ENCODE peak calls at places on chromosomes 11 and 22, in four cellular contexts. I is tibial nerve, L is right lobe of liver, Q is epithelial cell of esophagus. G is an unnamed sample.

GRCh38 chr11:125343086-125343731 is 152.9 kb downstream of the FEZ1 start:
- DNase-seq in L (no peak), Q (no peak), I (no peak), G (no peak)

GRCh38 chr11:73245461-73245860 is 26.7 kb upstream of the P2RY6 start:
- DNase-seq in I (no peak), L (no peak), Q (no peak), G (no peak)

GRCh38 chr22:49262167-49262566 is 565.5 kb downstream of the BRD1 start:
- DNase-seq in I (no peak), L (peak), Q (no peak), G (no peak)

GRCh38 chr22:25101986-25102385 is 97.7 kb upstream of the CRYBB3 start:
- DNase-seq in Q (no peak), I (no peak), L (no peak), G (no peak)

GRCh38 chr11:36540998-36541397 is 26.8 kb upstream of the RAG1 start:
- DNase-seq in I (no peak), L (peak), Q (peak), G (no peak)

GRCh38 chr22:23094695-23095466 is 24.6 kb downstream of the GNAZ start:
- DNase-seq in L (no peak), I (no peak), Q (no peak), G (no peak)

GRCh38 chr11:109303342-109303741 is 118.6 kb upstream of the C11orf87 start:
- DNase-seq in I (no peak), L (no peak), Q (peak), G (no peak)

GRCh38 chr11:60867871-60868681 is 734 bp downstream of the ZP1 start:
- DNase-seq in Q (no peak), I (no peak), L (no peak), G (no peak)

GRCh38 chr11:128503231-128503991 is 83.9 kb downstream of the ETS1 start:
- DNase-seq in L (no peak), I (no peak), Q (peak), G (no peak)

GRCh38 chr11:76632492-76632891 is 38.1 kb downstream of the LRRC32 start:
- DNase-seq in Q (no peak), L (no peak), I (no peak), G (no peak)

DNA sequence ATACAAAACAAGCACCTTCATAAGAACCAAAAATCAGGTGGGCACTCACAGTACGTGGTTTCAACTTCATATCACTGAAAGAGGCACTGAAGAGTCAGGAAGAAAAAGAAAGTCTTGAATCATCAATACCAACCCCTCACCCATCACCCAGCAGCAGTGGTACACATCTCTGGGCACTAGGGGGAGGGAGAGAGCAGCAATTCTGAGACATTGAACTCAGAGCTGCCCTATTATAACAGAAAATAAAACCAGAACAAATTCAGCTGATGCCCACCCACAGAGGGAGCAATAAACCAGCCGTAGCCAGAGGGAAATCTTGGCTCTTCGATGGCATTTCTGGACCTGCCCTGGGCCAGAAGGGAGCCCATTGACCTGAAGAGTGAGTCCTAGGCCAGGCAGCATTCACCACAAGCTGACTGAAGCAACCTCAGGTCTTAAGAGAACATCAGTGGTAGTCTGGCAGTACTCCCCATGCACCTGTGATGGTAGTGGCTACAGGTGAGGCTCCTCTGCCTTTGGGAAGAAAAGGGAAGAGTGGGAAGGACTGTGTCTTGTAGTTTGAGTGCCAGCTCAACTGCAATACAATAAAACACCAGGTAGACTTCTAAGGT is 42.2 kb upstream of the FAM181B start:
- DNase-seq in Q (peak), L (no peak), I (peak), G (no peak)
- TF ChIP-seq CTCF in Q (peak), L (peak), I (no peak), G (peak)

DNA sequence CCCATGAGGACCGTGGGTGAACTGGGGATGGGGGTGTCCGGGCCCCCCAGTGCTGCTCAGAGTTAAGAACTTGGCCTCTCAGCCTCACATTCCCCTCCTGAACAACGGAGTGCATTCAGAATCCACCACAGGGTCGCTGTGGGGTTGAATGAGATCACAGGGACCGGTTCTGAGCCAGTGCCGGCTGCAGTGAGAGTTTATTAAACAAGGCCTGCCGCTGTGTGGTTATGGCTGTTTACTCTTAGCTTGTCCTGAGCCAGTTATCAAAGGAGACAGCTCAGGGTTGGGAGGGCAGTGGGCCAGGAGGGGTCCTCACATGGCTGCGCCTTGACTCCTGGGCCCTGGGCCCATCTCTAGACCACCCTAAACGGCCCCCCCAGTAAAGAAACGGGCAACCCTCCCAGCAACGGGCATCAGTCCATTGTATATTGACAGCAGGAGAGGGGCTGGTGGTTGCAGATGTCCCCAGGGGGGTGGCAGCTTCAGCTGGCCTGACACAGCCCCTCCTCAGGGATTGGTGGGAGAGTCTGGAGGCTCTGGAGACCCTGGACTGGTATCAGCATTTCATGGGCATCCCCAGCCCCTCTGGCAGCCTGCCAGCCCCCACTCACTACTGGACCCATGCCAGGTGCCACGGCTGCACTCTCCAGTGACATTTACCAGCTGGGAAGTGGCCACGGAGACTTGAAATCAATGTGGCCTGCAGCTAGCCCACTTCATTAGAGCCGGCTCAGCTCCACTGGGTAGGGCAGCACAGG is 15.1 kb upstream of the CABP7 start:
- DNase-seq in L (no peak), Q (no peak), I (peak), G (no peak)
- TF ChIP-seq CTCF in L (no peak), Q (no peak), I (no peak), G (no peak)

GRCh38 chr11:66561178-66561974 is 7.0 kb downstream of the CTSF start:
- DNase-seq in I (no peak), Q (no peak), L (no peak), G (no peak)
- TF ChIP-seq CTCF in I (no peak), Q (no peak), L (no peak), G (no peak)

GRCh38 chr11:27304514-27304913 is 58.5 kb downstream of the CCDC34 start:
- DNase-seq in Q (no peak), L (no peak), I (no peak), G (no peak)
- TF ChIP-seq CTCF in Q (no peak), L (no peak), I (no peak), G (no peak)

DNA sequence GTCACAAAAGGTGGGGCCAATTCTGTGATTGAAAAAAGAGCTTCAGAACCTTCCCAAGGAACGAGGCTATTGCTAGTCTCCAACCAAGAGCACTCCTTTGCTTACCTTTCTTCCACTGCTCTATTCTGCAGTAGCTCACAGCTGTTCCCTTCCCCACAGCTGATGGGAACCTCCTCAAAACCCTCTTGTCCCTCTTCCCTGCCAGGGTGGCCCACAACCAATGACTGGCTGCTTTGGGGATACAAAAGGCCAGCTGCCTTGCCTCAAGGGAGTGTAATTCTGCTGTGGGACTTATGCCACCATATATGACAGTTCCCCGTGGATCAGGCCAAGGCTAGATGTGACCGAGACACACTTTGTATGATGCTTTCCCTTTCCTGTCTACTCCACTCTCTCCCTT is 15.0 kb downstream of the KCNE3 start:
- DNase-seq in Q (no peak), L (no peak), I (no peak), G (no peak)
- TF ChIP-seq CTCF in Q (no peak), L (no peak), I (no peak), G (no peak)

G was measured in D721Med.